ENCODE peak calls at places on chromosome 2, in six cellular contexts. B is cardiac muscle cell, J is brain microvascular endothelial cell, Y is adipocyte, F is breast epithelium, X is tibial artery. C is an unnamed sample.

GRCh38 chr2:204395539-204395938 is 149.7 kb upstream of the PARD3B start:
- DNase-seq in X (no peak), F (no peak), Y (no peak), J (no peak), B (no peak), C (no peak)

GRCh38 chr2:132627542-132627941 is 42.5 kb downstream of the LYPD1 start:
- DNase-seq in B (peak; percentile 9), F (no peak), X (no peak), Y (peak; percentile 18), J (no peak), C (no peak)

GRCh38 chr2:150013011-150013410 is 425.4 kb upstream of the MMADHC start:
- DNase-seq in F (no peak), J (peak; percentile 24), B (peak; percentile 57), Y (no peak), X (no peak), C (peak; percentile 18)

GRCh38 chr2:152058655-152059054 is 40.2 kb downstream of the CACNB4 start:
- DNase-seq in X (no peak), J (no peak), Y (no peak), F (no peak), B (no peak), C (no peak)

GRCh38 chr2:85288244-85288725 is 39.5 kb downstream of the TGOLN2 start:
- DNase-seq in F (no peak), B (peak; percentile 50), Y (peak; percentile 58), X (no peak), J (peak; percentile 38), C (no peak)

GRCh38 chr2:207337234-207338219 is 171.8 kb upstream of the KLF7 start:
- DNase-seq in Y (no peak), J (peak; percentile 59), F (no peak), X (no peak), B (peak; percentile 33), C (peak; percentile 48)

GRCh38 chr2:74845991-74846390 is 12.1 kb downstream of the HK2 start:
- DNase-seq in F (no peak), X (no peak), J (no peak), Y (no peak), B (no peak), C (no peak)

GRCh38 chr2:51301376-51301775 is 269.4 kb upstream of the NRXN1 start:
- DNase-seq in X (no peak), J (no peak), B (no peak), Y (peak; percentile 17), F (no peak), C (no peak)

GRCh38 chr2:28566441-28567075 is 70.7 kb downstream of the PLB1 start:
- DNase-seq in Y (peak; percentile 95), X (peak; percentile 72), J (peak; percentile 65), B (peak; percentile 87), F (peak; percentile 87), C (peak; percentile 97)

GRCh38 chr2:224751996-224752698 is 36.0 kb upstream of the CCDC195 start:
- DNase-seq in J (no peak), X (no peak), F (no peak), B (no peak), Y (no peak), C (no peak)

GRCh38 chr2:21836766-21837543 is 713.2 kb downstream of the TDRD15 start:
- DNase-seq in X (no peak), J (peak; percentile 37), B (peak; percentile 46), Y (peak; percentile 66), F (no peak), C (no peak)

GRCh38 chr2:17171446-17172049 is 346.7 kb downstream of the RAD51AP2 start:
- DNase-seq in J (peak; percentile 63), X (no peak), B (peak; percentile 12), Y (peak; percentile 78), F (no peak), C (no peak)

GRCh38 chr2:187148059-187148714 is 299.2 kb upstream of the ZSWIM2 start:
- DNase-seq in B (no peak), J (no peak), F (no peak), Y (no peak), X (no peak), C (no peak)

GRCh38 chr2:74576830-74577229 is 22.3 kb downstream of the DOK1 start:
- DNase-seq in B (peak; percentile 88), J (no peak), Y (peak; percentile 86), F (no peak), X (peak; percentile 72), C (no peak)

GRCh38 chr2:155840661-155841060 is 491.9 kb downstream of the NR4A2 start:
- DNase-seq in F (no peak), Y (peak; percentile 80), B (no peak), X (no peak), J (no peak), C (no peak)

GRCh38 chr2:155841442-155841841 is 491.1 kb downstream of the NR4A2 start:
- DNase-seq in X (no peak), F (no peak), Y (peak; percentile 39), B (no peak), J (no peak), C (no peak)

GRCh38 chr2:155844481-155844880 is 488.0 kb downstream of the NR4A2 start:
- DNase-seq in B (no peak), Y (no peak), J (no peak), F (no peak), X (no peak), C (no peak)

GRCh38 chr2:155846249-155846648 is 486.3 kb downstream of the NR4A2 start:
- DNase-seq in X (no peak), Y (peak; percentile 12), B (no peak), J (no peak), F (no peak), C (no peak)

DNA sequence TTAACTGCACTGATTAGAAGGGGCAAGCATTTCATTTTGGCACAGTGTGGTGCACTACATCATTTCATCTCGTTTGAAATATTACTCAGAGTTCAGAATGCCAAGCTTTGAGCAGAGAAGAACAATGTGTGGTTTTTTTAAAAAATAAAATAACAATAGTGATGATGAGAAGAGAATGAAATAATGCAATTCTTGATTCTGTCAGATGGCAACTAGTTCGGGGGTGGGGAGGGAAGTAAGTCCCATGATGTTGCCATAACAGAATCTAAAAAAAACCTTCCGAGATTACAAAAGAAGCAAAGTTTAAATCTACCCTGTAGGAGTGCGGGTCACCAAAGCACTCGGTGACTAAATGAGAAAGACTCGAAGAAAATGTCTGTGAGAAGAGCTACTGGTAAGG is 490.4 kb downstream of the NR4A2 start:
- DNase-seq in B (peak; percentile 0), J (peak; percentile 72), Y (peak; percentile 87), X (no peak), F (no peak), C (no peak)
- H3K4me3 ChIP-seq in B (no peak overlapping the region), J (no peak overlapping the region), Y (no peak overlapping the region), X (no peak overlapping the region), F (no peak overlapping the region), C (no peak overlapping the region)

DNA sequence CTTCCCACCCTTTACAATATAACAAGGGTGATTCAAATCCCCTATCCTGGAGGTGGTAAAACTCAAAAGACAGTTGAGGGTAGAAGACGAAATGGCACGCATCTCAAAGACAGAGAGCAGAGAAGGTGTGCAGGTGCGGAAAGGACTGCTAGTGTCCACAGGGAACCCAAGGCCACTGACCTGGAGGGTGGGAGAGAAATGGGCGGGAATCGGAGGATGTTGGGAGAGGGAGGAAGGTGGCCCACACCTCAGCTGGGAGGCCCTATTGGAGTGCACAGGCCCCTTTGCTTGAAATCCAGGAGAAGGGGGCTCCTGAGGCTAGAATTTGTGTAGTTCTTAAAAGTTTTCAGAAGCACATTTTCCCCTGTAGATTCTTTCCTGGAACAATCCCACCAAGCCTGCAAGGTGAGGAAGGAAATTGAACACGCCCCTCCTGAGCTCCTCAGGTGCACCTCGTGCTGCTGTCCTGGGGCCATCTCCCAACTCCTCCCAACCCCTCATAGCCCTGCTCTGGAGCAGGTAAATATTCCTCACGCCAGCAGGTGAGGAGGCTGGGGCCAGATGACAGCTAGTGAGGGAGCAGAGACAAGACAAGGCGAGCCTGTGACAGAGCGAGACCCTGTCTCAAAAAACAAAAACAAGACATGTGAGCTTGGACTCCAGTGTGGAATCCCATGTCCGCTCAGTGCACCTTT is 99.3 kb downstream of the MCFD2 start:
- DNase-seq in Y (no peak), X (no peak), B (no peak), F (no peak), J (no peak), C (no peak)
- H3K4me3 ChIP-seq in Y (no peak overlapping the region), X (no peak overlapping the region), B (no peak overlapping the region), F (no peak overlapping the region), J (no peak overlapping the region), C (no peak overlapping the region)

GRCh38 chr2:11752906-11753305 is 6.5 kb downstream of the LPIN1 start:
- DNase-seq in F (no peak), B (no peak), J (no peak), Y (no peak), X (no peak), C (no peak)

GRCh38 chr2:11750917-11751316 is 4.5 kb downstream of the LPIN1 start:
- DNase-seq in F (no peak), X (no peak), B (no peak), J (no peak), Y (no peak), C (no peak)

GRCh38 chr2:11754705-11755026 is 8.2 kb downstream of the LPIN1 start:
- DNase-seq in X (no peak), J (no peak), F (no peak), Y (no peak), B (no peak), C (no peak)

GRCh38 chr2:11753886-11754704 is 7.7 kb downstream of the LPIN1 start:
- DNase-seq in J (peak; percentile 52), B (peak; percentile 68), F (no peak), Y (peak; percentile 63), X (no peak), C (no peak)

GRCh38 chr2:11753452-11753885 is 7.0 kb downstream of the LPIN1 start:
- DNase-seq in Y (no peak), X (no peak), F (no peak), B (no peak), J (no peak), C (no peak)
- H3K4me3 ChIP-seq in Y (no peak overlapping the region), X (no peak overlapping the region), F (no peak overlapping the region), B (no peak overlapping the region), J (no peak overlapping the region), C (no peak overlapping the region)

GRCh38 chr2:24047703-24048033 is 477 bp upstream of the WDCP start:
- DNase-seq in B (no peak), J (no peak), Y (no peak), X (no peak), F (no peak), C (no peak)
- H3K4me3 ChIP-seq in B (no peak overlapping the region), J (no peak overlapping the region), Y (peak overlapping the region; percentile 51), X (peak overlapping the region; percentile 86), F (peak overlapping the region; percentile 78), C (no peak overlapping the region)

DNA sequence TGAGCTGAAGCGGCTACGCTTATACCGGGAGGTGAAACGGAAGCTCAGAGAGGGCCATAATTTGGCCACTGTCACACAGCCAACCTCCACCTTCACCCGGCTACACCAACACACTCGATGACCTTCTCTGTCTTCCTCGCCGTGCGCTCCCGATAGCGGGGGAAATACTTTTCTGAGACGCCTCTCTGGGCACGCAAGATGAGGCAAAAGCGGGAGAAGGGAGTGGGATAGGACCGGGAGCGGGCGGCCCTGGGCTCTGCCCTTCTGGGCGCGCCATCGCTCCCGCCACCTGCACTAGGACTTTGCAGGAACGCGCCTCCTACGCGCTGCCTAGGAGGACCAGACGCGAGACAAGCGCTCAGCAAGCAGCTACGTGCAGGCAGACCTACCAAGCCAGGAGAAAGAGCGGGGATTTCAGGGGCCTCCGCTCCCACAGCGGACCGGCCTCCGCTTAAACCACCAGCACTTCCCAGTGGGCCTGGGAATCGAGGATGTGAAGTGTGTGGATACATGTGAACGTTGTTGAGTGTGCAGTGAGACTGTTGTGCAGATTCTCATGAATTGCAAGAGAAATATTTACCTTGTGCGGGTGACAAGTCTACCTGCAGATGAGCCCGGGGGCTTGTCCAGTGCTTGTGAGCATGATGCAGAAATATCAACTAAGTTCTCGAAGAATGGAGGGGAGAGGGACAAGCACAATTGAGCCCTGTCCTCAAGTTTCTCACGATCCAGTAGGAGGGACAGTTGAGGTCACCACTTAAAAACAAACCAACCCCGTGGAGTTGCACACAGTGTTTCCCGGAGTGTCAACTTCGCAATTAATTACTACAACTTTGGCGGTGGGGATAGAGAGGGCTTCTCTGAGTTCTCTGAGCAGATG is 11.5 kb downstream of the SIX3 start:
- DNase-seq in J (no peak), Y (no peak), F (no peak), X (no peak), B (no peak), C (no peak)
- H3K4me3 ChIP-seq in J (peak overlapping the region; percentile 27), Y (peak overlapping the region; percentile 74), F (peak overlapping the region; percentile 34), X (peak overlapping the region; percentile 51), B (peak overlapping the region; percentile 27), C (no peak overlapping the region)